ENCODE peak calls at places on chromosomes 13 and 19, in seven cellular contexts. U is GM10248, N is breast epithelium, K is tibial nerve, H is neural crest cell, D is AG04450, F is astrocyte. O is an unnamed sample.
A peak's percentile ranks its signal among the peaks of the same experiment; 100 is the strongest.

GRCh38 chr19:49180659-49181058 is 23.1 kb downstream of the TRPM4 start:
- DNase-seq in D (no peak), F (no peak), K (no peak), N (no peak), U (no peak), H (no peak), O (no peak)

GRCh38 chr13:113050856-113051431 is 54.6 kb upstream of the F7 start:
- DNase-seq in F (no peak), U (no peak), H (no peak), N (no peak), D (no peak), K (no peak), O (no peak)

GRCh38 chr19:48926909-48927308 is 6.6 kb upstream of the DHDH start:
- DNase-seq in F (peak; percentile 99), N (no peak), H (no peak), K (peak; percentile 50), U (no peak), D (peak; percentile 95), O (no peak)

GRCh38 chr13:58933475-58933874 is 1230.3 kb downstream of the DIAPH3 start:
- DNase-seq in U (no peak), D (no peak), K (no peak), N (no peak), F (no peak), H (no peak), O (no peak)

GRCh38 chr19:2064788-2065524 is 13.9 kb upstream of the MKNK2 start:
- DNase-seq in D (no peak), U (no peak), K (no peak), F (no peak), H (no peak), N (no peak), O (no peak)

GRCh38 chr19:9597027-9597426 is 12.7 kb upstream of the ZNF121 start:
- DNase-seq in U (no peak), K (no peak), N (no peak), D (no peak), F (peak; percentile 90), H (no peak), O (no peak)

GRCh38 chr13:41284512-41285288 is 21.3 kb upstream of the MTRF1 start:
- DNase-seq in U (no peak), H (no peak), F (peak; percentile 71), N (no peak), D (peak; percentile 20), K (no peak), O (no peak)

GRCh38 chr19:38729653-38730469 is 14.4 kb downstream of the CAPN12 start:
- DNase-seq in H (peak; percentile 84), N (no peak), D (no peak), K (peak; percentile 54), F (no peak), U (peak; percentile 75), O (peak; percentile 81)

GRCh38 chr19:695350-695949 is at the start of gene PRSS57:
- DNase-seq in F (no peak), U (no peak), H (no peak), N (no peak), D (no peak), K (no peak), O (no peak)

GRCh38 chr19:50896591-50897190 is 14.5 kb downstream of the KLK4 start:
- DNase-seq in K (no peak), U (peak; percentile 87), D (no peak), H (no peak), N (no peak), F (peak; percentile 8), O (peak; percentile 84)

GRCh38 chr13:24011266-24011665 is 114.0 kb upstream of the C1QTNF9B start:
- DNase-seq in F (no peak), D (no peak), N (no peak), H (no peak), K (no peak), U (no peak), O (no peak)

GRCh38 chr19:8028951-8029491 is 23.5 kb upstream of the CCL25 start:
- DNase-seq in K (no peak), U (no peak), N (no peak), D (no peak), F (no peak), H (peak; percentile 33), O (no peak)

GRCh38 chr19:694481-695349 is 537 bp downstream of the PRSS57 start:
- DNase-seq in D (no peak), K (no peak), H (no peak), F (no peak), U (no peak), N (no peak), O (no peak)

GRCh38 chr19:15265214-15265613 is 33.0 kb upstream of the EPHX3 start:
- DNase-seq in F (no peak), N (no peak), D (no peak), K (no peak), U (no peak), H (no peak), O (no peak)

GRCh38 chr13:107043016-107043957 is 475.4 kb upstream of the ARGLU1 start:
- DNase-seq in D (no peak), F (peak; percentile 86), N (no peak), H (no peak), K (no peak), U (no peak), O (no peak)

GRCh38 chr13:45928196-45928595 is 76.6 kb upstream of the SIAH3 start:
- DNase-seq in K (no peak), N (no peak), U (no peak), H (no peak), D (no peak), F (no peak), O (no peak)

GRCh38 chr13:39536906-39537305 is 66.1 kb downstream of the LHFPL6 start:
- DNase-seq in F (peak; percentile 89), H (no peak), K (no peak), D (no peak), U (no peak), N (no peak), O (no peak)

GRCh38 chr19:18590273-18591272 is 2.0 kb downstream of the REX1BD start:
- DNase-seq in F (peak; percentile 74), H (peak; percentile 74), U (no peak), K (peak; percentile 51), D (no peak), N (no peak), O (peak; percentile 49)

GRCh38 chr13:24931450-24932217 is 164.3 kb upstream of the PABPC3 start:
- DNase-seq in K (no peak), D (no peak), N (no peak), H (no peak), F (no peak), U (no peak), O (no peak)

GRCh38 chr13:28820099-28821051 is at the start of gene MTUS2:
- DNase-seq in U (peak; percentile 41), H (peak; percentile 11), F (no peak), N (no peak), D (no peak), K (no peak), O (no peak)

GRCh38 chr13:60402022-60402421 is 5.0 kb downstream of the TDRD3 start:
- DNase-seq in K (no peak), F (no peak), N (no peak), D (no peak), U (no peak), H (no peak), O (no peak)

GRCh38 chr13:43136940-43137574 is 113.7 kb downstream of the DNAJC15 start:
- DNase-seq in K (no peak), H (no peak), D (no peak), U (no peak), F (no peak), N (no peak), O (no peak)

GRCh38 chr13:98482476-98483444 is 94.1 kb downstream of the STK24 start:
- DNase-seq in U (peak; percentile 45), F (peak; percentile 67), D (no peak), H (no peak), N (peak; percentile 67), K (peak; percentile 47), O (peak; percentile 46)
- TF ChIP-seq CTCF in U (peak; percentile 42), F (no peak), D (peak; percentile 11), H (peak; percentile 28), N (no peak), K (no peak), O (peak; percentile 9)

GRCh38 chr13:111424134-111424533 is 103.7 kb downstream of the TEX29 start:
- DNase-seq in U (no peak), F (no peak), N (no peak), K (no peak), D (no peak), H (no peak), O (no peak)

GRCh38 chr13:111431241-111431640 is 110.8 kb downstream of the TEX29 start:
- DNase-seq in F (no peak), N (no peak), U (no peak), K (no peak), H (no peak), D (no peak), O (no peak)

GRCh38 chr13:111425326-111425725 is 104.9 kb downstream of the TEX29 start:
- DNase-seq in K (no peak), U (no peak), D (no peak), F (no peak), N (no peak), H (no peak), O (no peak)

GRCh38 chr13:111434578-111435159 is 114.2 kb downstream of the TEX29 start:
- DNase-seq in K (no peak), F (no peak), D (no peak), H (no peak), U (no peak), N (no peak), O (no peak)

GRCh38 chr13:111429064-111429558 is 108.7 kb downstream of the TEX29 start:
- DNase-seq in D (no peak), K (peak; percentile 63), F (no peak), N (no peak), H (peak; percentile 67), U (peak; percentile 47), O (peak; percentile 58)
- TF ChIP-seq CTCF in D (peak; percentile 65), K (peak; percentile 55), F (peak; percentile 39), N (peak; percentile 43), H (peak; percentile 73), U (peak; percentile 32), O (peak; percentile 28)

GRCh38 chr13:32790731-32791130 is 204.5 kb downstream of the PDS5B start:
- DNase-seq in N (no peak), K (no peak), D (no peak), F (no peak), U (no peak), H (no peak), O (no peak)
- TF ChIP-seq CTCF in N (no peak), K (no peak), D (peak; percentile 24), F (no peak), U (no peak), H (no peak), O (no peak)

GRCh38 chr19:12495002-12495802 is 10.6 kb upstream of the ZNF709 start:
- DNase-seq in U (peak; percentile 89), N (peak; percentile 97), K (peak; percentile 91), F (peak; percentile 78), H (peak; percentile 85), D (peak; percentile 18), O (peak; percentile 88)
- TF ChIP-seq CTCF in U (peak; percentile 44), N (peak; percentile 32), K (peak; percentile 28), F (no peak), H (peak; percentile 62), D (peak; percentile 19), O (no peak)

O was measured in GM20000.